ENCODE peak calls at places on chromosomes 7 and 10, in five cellular contexts. B is upper lobe of left lung, J is fibroblast of lung, R is H9, H is fibroblast of pulmonary artery. S is an unnamed sample.

GRCh38 chr7:3028767-3029111 is 14.9 kb downstream of the CARD11 start:
- DNase-seq in H (no peak), J (no peak), B (no peak), R (no peak), S (no peak)

GRCh38 chr7:36300696-36301350 is 88.8 kb upstream of the ANLN start:
- DNase-seq in H (no peak), R (no peak), J (no peak), B (no peak), S (no peak)

GRCh38 chr7:80054356-80054755 is 80.3 kb upstream of the GNAI1 start:
- DNase-seq in B (no peak), J (peak), H (peak), R (no peak), S (no peak)

GRCh38 chr7:140084972-140085371 is 22.2 kb upstream of the PARP12 start:
- DNase-seq in J (no peak), R (no peak), H (no peak), B (no peak), S (no peak)

GRCh38 chr7:99833289-99833877 is 5.6 kb downstream of the CYP3A43 start:
- DNase-seq in J (no peak), R (no peak), H (no peak), B (no peak), S (no peak)

GRCh38 chr10:117801691-117802090 is 245.1 kb downstream of the RAB11FIP2 start:
- DNase-seq in B (no peak), H (no peak), J (no peak), R (no peak), S (no peak)

GRCh38 chr10:129369566-129369965 is 97.5 kb upstream of the MGMT start:
- DNase-seq in B (peak), H (no peak), R (no peak), J (no peak), S (no peak)

GRCh38 chr10:12777840-12778585 is 223.5 kb downstream of the CCDC3 start:
- DNase-seq in R (no peak), B (no peak), H (no peak), J (no peak), S (no peak)

GRCh38 chr7:158582089-158582456 is 5.5 kb downstream of the PTPRN2 start:
- DNase-seq in J (no peak), B (no peak), H (no peak), R (no peak), S (no peak)

GRCh38 chr10:113631680-113632079 is 32.2 kb downstream of the NRAP start:
- DNase-seq in J (no peak), B (no peak), H (no peak), R (no peak), S (no peak)

GRCh38 chr10:103124420-103125096 is 68.5 kb downstream of the NT5C2 start:
- DNase-seq in H (no peak), B (no peak), J (no peak), R (no peak), S (no peak)

GRCh38 chr7:109003742-109004141 is 434.1 kb downstream of the DNAJB9 start:
- DNase-seq in H (peak), B (no peak), R (no peak), J (no peak), S (no peak)

GRCh38 chr7:34339061-34339526 is 318.9 kb upstream of the NPSR1 start:
- DNase-seq in R (no peak), H (peak), J (no peak), B (no peak), S (no peak)

GRCh38 chr10:69787681-69788080 is 14.0 kb upstream of the COL13A1 start:
- DNase-seq in R (no peak), H (no peak), J (no peak), B (no peak), S (no peak)

GRCh38 chr10:18665815-18666558 is 6.8 kb downstream of the ARL5B start:
- DNase-seq in R (no peak), B (no peak), J (peak), H (no peak), S (no peak)

GRCh38 chr10:14184841-14185500 is 145.8 kb downstream of the FRMD4A start:
- DNase-seq in B (no peak), H (no peak), J (peak), R (no peak), S (no peak)

GRCh38 chr10:46559231-46559671 is 2.8 kb upstream of the GPRIN2 start:
- DNase-seq in J (no peak), H (no peak), R (no peak), B (no peak), S (peak)

GRCh38 chr10:128324058-128324457 is 197.8 kb upstream of the MKI67 start:
- DNase-seq in H (no peak), B (no peak), J (no peak), R (peak), S (no peak)

GRCh38 chr10:25382029-25382810 is 207.4 kb downstream of the GPR158 start:
- DNase-seq in H (peak), R (no peak), J (no peak), B (no peak), S (no peak)

GRCh38 chr7:55964802-55965470 is 551 bp downstream of the NIPSNAP2 start:
- DNase-seq in B (peak), H (peak), J (peak), R (peak), S (peak)

GRCh38 chr7:55961994-55962393 is 2.4 kb upstream of the NIPSNAP2 start:
- DNase-seq in R (no peak), B (no peak), H (no peak), J (no peak), S (no peak)

GRCh38 chr7:55963584-55964168 is 709 bp upstream of the NIPSNAP2 start:
- DNase-seq in J (no peak), R (no peak), B (no peak), H (no peak), S (no peak)

GRCh38 chr7:55965805-55966421 is 1.5 kb downstream of the NIPSNAP2 start:
- DNase-seq in H (no peak), R (no peak), J (no peak), B (no peak), S (no peak)

DNA sequence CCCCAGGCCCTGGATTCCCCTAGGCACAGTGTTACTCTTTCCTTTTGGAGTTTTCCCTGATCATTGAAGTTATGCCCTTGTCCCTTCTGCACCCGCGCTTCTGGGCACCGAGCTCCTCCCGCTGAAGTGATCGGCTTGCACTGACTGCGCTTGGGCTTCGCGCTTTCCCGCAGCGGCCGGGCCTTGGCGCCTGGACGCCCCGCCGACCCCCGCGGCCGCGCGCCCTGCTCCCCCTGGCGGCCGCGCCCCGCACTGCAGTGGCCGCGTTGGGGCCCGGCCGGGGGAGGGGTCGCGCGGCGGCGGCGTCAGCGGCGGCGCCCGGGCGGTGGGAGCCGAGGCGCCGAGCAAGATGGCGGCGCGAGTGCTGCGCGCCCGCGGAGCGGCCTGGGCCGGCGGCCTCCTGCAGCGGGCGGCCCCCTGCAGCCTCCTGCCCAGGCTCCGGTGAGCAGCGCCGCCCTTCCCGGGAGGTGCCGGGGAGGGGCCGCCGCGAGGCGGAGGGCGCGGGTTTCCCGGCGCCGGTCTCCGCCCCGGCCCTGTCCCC is at the start of gene NIPSNAP2:
- DNase-seq in B (peak), H (peak), R (peak), J (peak), S (peak)
- TF ChIP-seq CTCF in B (peak), H (no peak), R (peak), J (no peak), S (peak)

GRCh38 chr10:78462221-78462620 is 428.6 kb downstream of the RPS24 start:
- DNase-seq in H (no peak), B (no peak), R (peak), J (no peak), S (no peak)

GRCh38 chr10:78461333-78461732 is 427.7 kb downstream of the RPS24 start:
- DNase-seq in J (no peak), R (peak), B (no peak), H (no peak), S (no peak)

GRCh38 chr10:78464118-78464855 is 430.6 kb downstream of the RPS24 start:
- DNase-seq in H (no peak), B (no peak), R (no peak), J (no peak), S (no peak)

GRCh38 chr10:78464856-78465221 is 431.2 kb downstream of the RPS24 start:
- DNase-seq in H (no peak), R (peak), B (no peak), J (no peak), S (no peak)

GRCh38 chr10:78462728-78463228 is 429.1 kb downstream of the RPS24 start:
- DNase-seq in J (no peak), R (peak), H (no peak), B (no peak), S (no peak)
- TF ChIP-seq CTCF in J (no peak), R (no peak), H (no peak), B (no peak), S (no peak)

GRCh38 chr7:27190284-27190748 is 5.3 kb upstream of the HOXA11 start:
- DNase-seq in H (no peak), J (no peak), B (no peak), R (no peak), S (no peak)
- TF ChIP-seq CTCF in H (no peak), J (no peak), B (no peak), R (no peak), S (no peak)

GRCh38 chr10:17227367-17228080 is 517 bp upstream of the VIM start:
- DNase-seq in H (peak), J (peak), R (no peak), B (no peak), S (no peak)
- TF ChIP-seq CTCF in H (peak), J (peak), R (peak), B (peak), S (peak)

DNA sequence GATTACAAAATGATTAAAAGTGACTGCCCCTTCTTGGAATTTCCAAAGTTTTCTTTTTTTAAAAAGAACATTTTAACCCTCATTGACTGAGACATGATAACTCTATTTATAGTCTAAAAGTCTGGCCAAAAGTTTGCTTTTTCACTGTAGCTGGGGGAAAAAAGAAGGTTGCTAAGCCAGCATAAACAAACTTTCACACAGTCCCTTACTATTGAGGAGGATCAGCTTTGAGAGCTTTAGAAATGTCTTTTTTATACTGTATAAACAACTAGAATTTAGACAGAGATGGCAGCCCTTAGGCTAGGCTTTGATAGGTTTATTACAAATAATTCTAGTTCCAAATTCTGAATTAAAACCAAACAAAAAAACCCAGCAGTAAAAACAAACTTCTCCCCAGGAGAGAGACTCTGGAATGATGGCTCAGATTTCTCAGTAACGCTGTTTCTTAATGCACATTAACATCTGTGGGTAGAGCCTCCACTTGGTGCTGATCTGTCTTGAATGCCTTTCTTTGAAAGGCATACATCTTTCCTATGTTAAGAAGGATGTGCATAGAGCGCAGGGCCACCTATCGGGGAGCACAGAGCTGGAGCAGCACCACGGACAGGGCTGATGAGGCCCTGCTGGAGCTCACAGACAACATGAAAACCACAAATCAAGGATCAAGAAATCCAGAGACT is 100.9 kb upstream of the PDLIM1 start:
- DNase-seq in R (peak), B (no peak), J (peak), H (peak), S (no peak)
- TF ChIP-seq CTCF in R (peak), B (no peak), J (peak), H (peak), S (no peak)

GRCh38 chr7:17651926-17652385 is 288.3 kb downstream of the SNX13 start:
- DNase-seq in R (no peak), J (peak), B (no peak), H (peak), S (no peak)
- TF ChIP-seq CTCF in R (no peak), J (peak), B (no peak), H (peak), S (no peak)

GRCh38 chr7:18996583-18996982 is 120.9 kb downstream of the TWIST1 start:
- DNase-seq in R (no peak), H (no peak), J (peak), B (no peak), S (no peak)

GRCh38 chr7:18995811-18996400 is 121.5 kb downstream of the TWIST1 start:
- DNase-seq in B (no peak), R (no peak), J (peak), H (no peak), S (no peak)

GRCh38 chr7:18993933-18994668 is 123.3 kb downstream of the TWIST1 start:
- DNase-seq in R (no peak), B (no peak), H (peak), J (no peak), S (no peak)

GRCh38 chr7:18997477-18998130 is 119.8 kb downstream of the TWIST1 start:
- DNase-seq in B (no peak), H (no peak), R (no peak), J (no peak), S (no peak)

DNA sequence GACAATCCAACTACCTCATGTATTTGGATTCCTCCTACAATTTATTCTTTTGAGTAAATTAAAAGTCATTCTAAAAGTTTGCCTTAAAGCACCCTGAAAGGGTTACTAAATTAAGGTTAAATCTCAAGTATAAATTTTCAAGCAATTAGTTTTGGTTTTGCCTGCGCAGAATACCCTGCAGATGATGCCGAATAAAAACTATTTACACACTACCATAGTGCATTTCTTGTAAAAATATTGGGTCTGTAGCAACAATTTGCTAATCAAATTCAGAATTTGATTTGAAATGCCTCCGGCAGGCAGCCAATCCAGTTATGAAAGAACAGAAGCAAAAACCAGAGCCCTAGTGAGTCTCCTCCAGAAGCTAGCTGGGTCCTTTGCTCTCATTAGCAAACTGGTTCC is 122.2 kb downstream of the TWIST1 start:
- DNase-seq in R (no peak), B (no peak), H (no peak), J (peak), S (no peak)
- TF ChIP-seq CTCF in R (no peak), B (no peak), H (no peak), J (no peak), S (no peak)

DNA sequence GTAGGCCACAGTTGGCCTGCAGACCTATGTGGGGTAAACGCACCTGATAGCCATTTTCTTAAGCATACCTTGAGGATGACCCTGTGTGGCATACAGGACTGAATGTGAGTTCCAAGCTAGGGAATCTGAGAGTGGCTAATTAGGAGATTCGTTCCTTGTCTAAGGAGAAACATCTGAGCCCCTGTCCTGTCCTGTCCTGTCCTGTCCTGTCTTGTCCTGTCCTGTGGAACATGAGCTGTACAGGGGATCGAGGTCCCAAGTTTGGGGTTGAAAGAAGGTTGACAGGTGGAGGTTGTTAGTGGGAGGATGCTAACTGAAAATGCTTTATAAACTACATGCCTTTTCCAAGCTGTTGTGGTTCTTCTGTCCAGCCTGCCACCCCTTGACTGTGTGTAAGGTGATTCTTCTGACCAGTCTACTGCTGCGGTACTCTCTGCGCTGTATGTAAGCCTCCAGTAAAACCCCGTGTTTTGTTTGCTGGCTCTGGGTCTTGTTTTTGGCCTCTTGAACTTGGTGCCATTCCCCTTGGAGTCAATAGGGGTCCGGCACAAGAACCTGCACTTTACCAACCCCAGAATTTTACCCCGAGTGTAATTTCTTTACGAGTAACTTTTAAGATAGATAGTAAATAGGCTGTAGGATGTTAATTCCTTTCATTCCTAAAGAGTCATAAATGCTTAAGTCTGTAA is 26.4 kb downstream of the ZNRF2 start:
- DNase-seq in B (no peak), R (no peak), H (no peak), J (no peak), S (no peak)
- TF ChIP-seq CTCF in B (no peak), R (peak), H (no peak), J (no peak), S (no peak)

GRCh38 chr7:82816272-82816671 is 346.4 kb downstream of the PCLO start:
- DNase-seq in B (no peak), R (no peak), J (no peak), H (no peak), S (no peak)
- TF ChIP-seq CTCF in B (no peak), R (peak), J (peak), H (peak), S (no peak)

GRCh38 chr10:93554760-93555432 is 11.6 kb upstream of the FFAR4 start:
- DNase-seq in B (no peak), H (peak), R (peak), J (peak), S (peak)
- TF ChIP-seq CTCF in B (peak), H (peak), R (peak), J (peak), S (peak)